ENCODE peak calls at places on chromosome 7, in ten cellular contexts. T, B, R, D, S, K, U, Z, H and O are unnamed samples.
A peak's percentile ranks its signal among the peaks of the same experiment; 100 is the strongest.

GRCh38 chr7:125828153-125828690 is 898.6 kb upstream of the POT1 start:
- DNase-seq in T (no peak), B (no peak), R (no peak), D (no peak), S (no peak), K (no peak), U (no peak), Z (no peak), H (no peak), O (no peak)

GRCh38 chr7:136637826-136638225 is 230.6 kb upstream of the CHRM2 start:
- DNase-seq in T (no peak), B (no peak), R (no peak), D (no peak), S (no peak), K (no peak), U (peak; percentile 7), Z (no peak), H (no peak), O (no peak)

GRCh38 chr7:143948733-143949132 is 5.9 kb upstream of the OR2F1 start:
- DNase-seq in T (no peak), B (no peak), R (no peak), D (no peak), S (no peak), K (no peak), U (no peak), Z (no peak), H (no peak), O (no peak)

GRCh38 chr7:83153419-83153818 is 9.3 kb downstream of the PCLO start:
- DNase-seq in T (no peak), B (no peak), R (no peak), D (no peak), S (no peak), K (no peak), U (no peak), Z (no peak), H (no peak), O (no peak)

GRCh38 chr7:30422922-30423321 is 55.7 kb downstream of the NOD1 start:
- DNase-seq in T (no peak), B (no peak), R (peak; percentile 60), D (no peak), S (no peak), K (no peak), U (peak; percentile 50), Z (no peak), H (peak; percentile 63), O (no peak)

GRCh38 chr7:54831046-54831643 is 72.1 kb upstream of the SEC61G start:
- DNase-seq in T (no peak), B (no peak), R (no peak), D (no peak), S (no peak), K (no peak), U (peak; percentile 94), Z (no peak), H (no peak), O (no peak)

GRCh38 chr7:110839866-110840265 is 251.1 kb upstream of the LRRN3 start:
- DNase-seq in T (no peak), B (no peak), R (peak; percentile 78), D (no peak), S (no peak), K (no peak), U (peak; percentile 9), Z (no peak), H (peak; percentile 41), O (no peak)

GRCh38 chr7:141960687-141961422 is 12.7 kb downstream of the TAS2R38 start:
- DNase-seq in T (no peak), B (peak; percentile 49), R (no peak), D (no peak), S (no peak), K (no peak), U (no peak), Z (no peak), H (no peak), O (no peak)

GRCh38 chr7:55188590-55189446 is 170.0 kb downstream of the EGFR start:
- DNase-seq in T (no peak), B (no peak), R (no peak), D (no peak), S (no peak), K (no peak), U (no peak), Z (no peak), H (no peak), O (no peak)

GRCh38 chr7:1839701-1840100 is 169.6 kb downstream of the ELFN1 start:
- DNase-seq in T (no peak), B (no peak), R (no peak), D (peak; percentile 45), S (peak; percentile 7), K (no peak), U (no peak), Z (no peak), H (no peak), O (no peak)

GRCh38 chr7:117019786-117020604 is 66.7 kb downstream of the ST7 start:
- DNase-seq in T (peak; percentile 8), B (no peak), R (peak; percentile 97), D (peak; percentile 50), S (peak; percentile 42), K (no peak), U (peak; percentile 81), Z (peak; percentile 28), H (peak; percentile 91), O (peak; percentile 72)

GRCh38 chr7:128962837-128963236 is 25.1 kb downstream of the IRF5 start:
- DNase-seq in T (no peak), B (no peak), R (peak; percentile 9), D (no peak), S (no peak), K (no peak), U (peak; percentile 91), Z (no peak), H (no peak), O (no peak)

GRCh38 chr7:95630702-95631458 is 34.6 kb upstream of the PDK4 start:
- DNase-seq in T (no peak), B (no peak), R (peak; percentile 66), D (no peak), S (no peak), K (no peak), U (no peak), Z (no peak), H (peak; percentile 45), O (no peak)

GRCh38 chr7:107150375-107151073 is 18.3 kb upstream of the HBP1 start:
- DNase-seq in T (no peak), B (peak; percentile 81), R (peak; percentile 88), D (peak; percentile 67), S (peak; percentile 66), K (peak; percentile 79), U (peak; percentile 53), Z (peak; percentile 21), H (peak; percentile 74), O (peak; percentile 78)

GRCh38 chr7:146773506-146773905 is 656.9 kb downstream of the CNTNAP2 start:
- DNase-seq in T (no peak), B (no peak), R (no peak), D (no peak), S (no peak), K (no peak), U (no peak), Z (no peak), H (no peak), O (no peak)

GRCh38 chr7:146768941-146769340 is 652.3 kb downstream of the CNTNAP2 start:
- DNase-seq in T (no peak), B (no peak), R (no peak), D (no peak), S (no peak), K (no peak), U (no peak), Z (no peak), H (no peak), O (no peak)

DNA sequence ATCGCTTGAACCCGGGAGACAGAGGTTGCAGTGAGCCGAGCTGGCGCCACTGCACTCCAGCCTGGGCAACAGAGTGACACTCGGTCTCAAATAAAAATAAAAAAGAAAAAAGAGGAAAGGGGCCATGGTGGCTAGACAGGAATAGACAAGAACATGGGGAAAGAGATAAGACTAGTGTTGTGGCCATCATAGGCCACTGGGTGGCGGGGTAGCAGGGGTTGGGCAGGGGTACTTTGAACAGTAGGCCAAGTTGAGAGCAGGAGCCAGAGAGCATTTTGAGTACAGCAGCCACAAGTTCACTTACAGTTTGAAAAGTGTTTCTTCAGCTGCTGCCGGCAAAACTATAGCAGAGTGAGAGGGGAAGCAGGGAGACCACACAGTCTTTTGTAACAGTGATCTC is 656.0 kb downstream of the CNTNAP2 start:
- DNase-seq in T (no peak), B (no peak), R (no peak), D (no peak), S (no peak), K (no peak), U (no peak), Z (no peak), H (no peak), O (no peak)
- TF ChIP-seq CTCF in T (no peak), B (peak; percentile 19), R (no peak), D (no peak), S (no peak), K (no peak), U (no peak), Z (no peak), H (no peak), O (no peak)

DNA sequence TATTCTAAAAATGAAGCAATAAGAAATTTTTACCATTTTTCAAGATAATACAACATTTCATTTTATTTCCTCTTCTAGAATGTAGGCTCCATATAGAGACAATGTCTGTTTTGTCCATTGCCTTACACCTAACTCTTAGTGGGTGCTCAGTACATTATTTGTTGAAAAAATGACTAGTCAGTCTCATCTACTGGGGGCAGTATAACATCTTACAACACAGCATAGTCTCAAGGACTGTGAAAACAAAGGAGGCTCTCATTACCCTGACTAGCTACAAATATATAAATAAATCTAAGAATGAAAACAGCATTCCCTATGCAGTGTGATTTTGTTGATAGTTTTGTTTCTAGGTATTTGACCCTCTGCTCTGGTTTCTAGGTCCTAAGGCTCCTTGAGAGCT is 11.6 kb downstream of the CRPPA start:
- DNase-seq in T (no peak), B (no peak), R (no peak), D (no peak), S (no peak), K (no peak), U (no peak), Z (no peak), H (no peak), O (no peak)
- TF ChIP-seq CTCF in T (no peak), B (no peak), R (no peak), D (no peak), S (no peak), K (no peak), U (no peak), Z (no peak), H (no peak), O (no peak)

DNA sequence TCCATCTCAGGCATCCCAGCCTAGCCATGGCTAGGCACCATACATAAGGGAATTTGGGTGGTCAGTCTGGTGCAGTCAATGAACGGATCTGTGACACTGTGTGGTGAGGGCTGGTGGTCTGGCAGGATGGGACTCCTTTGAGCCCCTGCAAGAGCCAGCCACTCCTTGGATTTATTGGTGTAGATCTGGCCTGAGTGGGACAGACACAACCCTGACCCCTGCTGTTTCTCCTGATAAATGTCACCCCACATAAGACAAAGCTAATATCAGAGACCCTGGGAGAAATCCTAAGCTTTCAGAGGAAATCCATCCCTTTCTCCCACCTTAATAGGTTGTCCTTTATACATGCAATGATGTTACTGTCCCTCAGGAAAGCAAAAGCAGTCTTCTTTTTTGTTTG is 2.3 kb downstream of the FBXO24 start:
- DNase-seq in T (no peak), B (no peak), R (peak; percentile 45), D (no peak), S (no peak), K (peak; percentile 46), U (peak; percentile 34), Z (no peak), H (peak; percentile 47), O (no peak)
- TF ChIP-seq CTCF in T (no peak), B (peak; percentile 38), R (peak; percentile 46), D (peak; percentile 32), S (no peak), K (peak; percentile 47), U (peak; percentile 46), Z (peak; percentile 42), H (peak; percentile 49), O (peak; percentile 20)

GRCh38 chr7:99928994-99929729 is at the start of gene GJC3:
- DNase-seq in T (no peak), B (peak; percentile 37), R (peak; percentile 63), D (peak; percentile 65), S (peak; percentile 46), K (peak; percentile 55), U (peak; percentile 55), Z (no peak), H (peak; percentile 53), O (peak; percentile 27)
- TF ChIP-seq CTCF in T (no peak), B (peak; percentile 42), R (peak; percentile 46), D (peak; percentile 45), S (peak; percentile 31), K (peak; percentile 33), U (peak; percentile 48), Z (peak; percentile 51), H (peak; percentile 41), O (no peak)